ENCODE peak calls at places on chromosomes 7 and 10, in seven cellular contexts. One of them, this sample, is unnamed.

GRCh38 chr7:88331322-88331721 is 24.6 kb upstream of the STEAP4 start:
- DNase-seq in GM12891: no peak
- DNase-seq in K562: no peak
- DNase-seq in SK-N-SH: no peak
- DNase-seq in H1: no peak
- DNase-seq in GM12892: no peak
- DNase-seq in GM12878: no peak
- DNase-seq in this sample: no peak

GRCh38 chr10:11087372-11087771 is 69.7 kb downstream of the CELF2 start:
- DNase-seq in GM12891: no peak
- DNase-seq in K562: no peak
- DNase-seq in SK-N-SH: no peak
- DNase-seq in H1: no peak
- DNase-seq in GM12892: no peak
- DNase-seq in GM12878: no peak
- DNase-seq in this sample: no peak

GRCh38 chr7:16450366-16450765 is 15.2 kb downstream of the SOSTDC1 start:
- DNase-seq in GM12891: no peak
- DNase-seq in K562: no peak
- DNase-seq in SK-N-SH: no peak
- DNase-seq in H1: no peak
- DNase-seq in GM12892: no peak
- DNase-seq in GM12878: no peak
- DNase-seq in this sample: no peak

GRCh38 chr7:77235280-77235679 is 35.7 kb upstream of the FGL2 start:
- DNase-seq in GM12891: no peak
- DNase-seq in K562: no peak
- DNase-seq in SK-N-SH: no peak
- DNase-seq in H1: no peak
- DNase-seq in GM12892: no peak
- DNase-seq in GM12878: no peak
- DNase-seq in this sample: no peak

GRCh38 chr10:61939575-61940301 is 38.2 kb downstream of the ARID5B start:
- DNase-seq in GM12891: no peak
- DNase-seq in K562: no peak
- DNase-seq in SK-N-SH: no peak
- DNase-seq in H1: no peak
- DNase-seq in GM12892: no peak
- DNase-seq in GM12878: no peak
- DNase-seq in this sample: no peak

GRCh38 chr7:25559581-25560367 is 331.5 kb upstream of the NPVF start:
- DNase-seq in GM12891: no peak
- DNase-seq in K562: no peak
- DNase-seq in SK-N-SH: no peak
- DNase-seq in H1: no peak
- DNase-seq in GM12892: no peak
- DNase-seq in GM12878: no peak
- DNase-seq in this sample: no peak

GRCh38 chr10:91024541-91024940 is 103.7 kb upstream of the ANKRD1 start:
- DNase-seq in GM12891: no peak
- DNase-seq in K562: no peak
- DNase-seq in SK-N-SH: no peak
- DNase-seq in H1: no peak
- DNase-seq in GM12892: no peak
- DNase-seq in GM12878: no peak
- DNase-seq in this sample: no peak

GRCh38 chr10:104337527-104337984 is 709 bp downstream of the ITPRIP start:
- DNase-seq in GM12891: no peak
- DNase-seq in K562: peak; percentile 31
- DNase-seq in SK-N-SH: no peak
- DNase-seq in H1: no peak
- DNase-seq in GM12892: no peak
- DNase-seq in GM12878: no peak
- DNase-seq in this sample: no peak

GRCh38 chr10:61978965-61979364 is 77.5 kb downstream of the ARID5B start:
- DNase-seq in GM12891: no peak
- DNase-seq in K562: no peak
- DNase-seq in SK-N-SH: no peak
- DNase-seq in H1: no peak
- DNase-seq in GM12892: no peak
- DNase-seq in GM12878: no peak
- DNase-seq in this sample: no peak

GRCh38 chr7:121337398-121337797 is 8.6 kb downstream of the WNT16 start:
- DNase-seq in GM12891: no peak
- DNase-seq in K562: no peak
- DNase-seq in SK-N-SH: peak; percentile 50
- DNase-seq in H1: no peak
- DNase-seq in GM12892: no peak
- DNase-seq in GM12878: no peak
- DNase-seq in this sample: no peak

GRCh38 chr7:3154881-3155494 is 111.3 kb upstream of the CARD11 start:
- DNase-seq in GM12891: no peak
- DNase-seq in K562: peak; percentile 63
- DNase-seq in SK-N-SH: peak; percentile 73
- DNase-seq in H1: no peak
- DNase-seq in GM12892: no peak
- DNase-seq in GM12878: peak; percentile 15
- DNase-seq in this sample: peak; percentile 43

GRCh38 chr7:35253680-35254495 is at the start of gene TBX20:
- DNase-seq in GM12891: no peak
- DNase-seq in K562: no peak
- DNase-seq in SK-N-SH: peak; percentile 98
- DNase-seq in H1: peak; percentile 79
- DNase-seq in GM12892: no peak
- DNase-seq in GM12878: no peak
- DNase-seq in this sample: no peak

GRCh38 chr10:125878957-125879835 is 1.9 kb downstream of the DHX32 start:
- DNase-seq in GM12891: no peak
- DNase-seq in K562: no peak
- DNase-seq in SK-N-SH: no peak
- DNase-seq in H1: no peak
- DNase-seq in GM12892: no peak
- DNase-seq in GM12878: no peak
- DNase-seq in this sample: peak; percentile 87

GRCh38 chr7:117393781-117394180 is 33.5 kb downstream of the ASZ1 start:
- DNase-seq in GM12891: no peak
- DNase-seq in K562: no peak
- DNase-seq in SK-N-SH: no peak
- DNase-seq in H1: no peak
- DNase-seq in GM12892: no peak
- DNase-seq in GM12878: no peak
- DNase-seq in this sample: no peak

GRCh38 chr10:128080641-128081040 is 45.6 kb downstream of the MKI67 start:
- DNase-seq in GM12891: no peak
- DNase-seq in K562: no peak
- DNase-seq in SK-N-SH: no peak
- DNase-seq in H1: no peak
- DNase-seq in GM12892: no peak
- DNase-seq in GM12878: no peak
- DNase-seq in this sample: no peak

GRCh38 chr7:31948041-31948440 is 122.2 kb downstream of the PDE1C start:
- DNase-seq in GM12891: no peak
- DNase-seq in K562: no peak
- DNase-seq in SK-N-SH: no peak
- DNase-seq in H1: no peak
- DNase-seq in GM12892: no peak
- DNase-seq in GM12878: no peak
- DNase-seq in this sample: peak; percentile 70

GRCh38 chr7:31955021-31955420 is 115.2 kb downstream of the PDE1C start:
- DNase-seq in GM12891: no peak
- DNase-seq in K562: no peak
- DNase-seq in SK-N-SH: no peak
- DNase-seq in H1: no peak
- DNase-seq in GM12892: no peak
- DNase-seq in GM12878: no peak
- DNase-seq in this sample: no peak

GRCh38 chr7:31954500-31954899 is 115.7 kb downstream of the PDE1C start:
- DNase-seq in GM12891: no peak
- DNase-seq in K562: no peak
- DNase-seq in SK-N-SH: no peak
- DNase-seq in H1: no peak
- DNase-seq in GM12892: no peak
- DNase-seq in GM12878: no peak
- DNase-seq in this sample: no peak

GRCh38 chr7:31953432-31953831 is 116.8 kb downstream of the PDE1C start:
- DNase-seq in GM12891: no peak
- DNase-seq in K562: no peak
- DNase-seq in SK-N-SH: no peak
- DNase-seq in H1: no peak
- DNase-seq in GM12892: no peak
- DNase-seq in GM12878: no peak
- DNase-seq in this sample: no peak

DNA sequence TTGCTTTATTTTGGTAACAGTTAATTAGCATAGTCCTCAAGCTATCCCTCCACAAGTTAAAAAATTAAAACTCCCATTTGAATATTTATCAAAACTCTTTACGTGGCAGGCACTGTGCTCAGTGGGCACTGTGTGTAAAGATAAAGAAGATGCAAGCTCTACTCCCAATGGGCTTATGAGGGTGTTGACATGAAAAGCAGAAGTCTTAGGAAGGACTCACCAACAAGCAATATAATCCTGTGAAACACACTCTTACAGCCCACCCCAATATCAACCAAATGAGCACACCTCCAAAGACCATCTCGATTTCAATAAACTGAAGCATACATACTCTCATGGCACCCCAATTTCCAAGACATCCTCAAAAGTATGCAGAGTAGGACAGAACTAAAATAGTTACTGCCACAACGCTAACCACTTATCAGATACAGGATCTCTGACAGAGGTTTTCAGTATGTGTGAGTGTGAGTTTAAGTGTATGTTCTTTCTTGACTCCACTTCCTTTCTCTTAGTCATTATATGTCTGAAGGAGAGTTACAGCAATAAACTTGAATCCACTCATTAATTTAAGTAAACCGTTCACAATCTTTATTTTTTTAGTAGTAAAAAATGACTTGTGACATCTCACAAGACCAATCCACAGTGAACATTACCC is 120.0 kb downstream of the PDE1C start:
- DNase-seq in GM12891: no peak
- DNase-seq in K562: no peak
- DNase-seq in SK-N-SH: no peak
- DNase-seq in H1: no peak
- DNase-seq in GM12892: no peak
- DNase-seq in GM12878: no peak
- DNase-seq in this sample: no peak
- TF ChIP-seq TAF1 in GM12891: no peak
- TF ChIP-seq TAF1 in K562: no peak
- TF ChIP-seq TAF1 in SK-N-SH: no peak
- TF ChIP-seq TAF1 in H1: no peak
- TF ChIP-seq TAF1 in GM12892: no peak
- TF ChIP-seq TAF1 in GM12878: no peak
- TF ChIP-seq TAF1 in this sample: no peak

GRCh38 chr10:129509835-129510234 is 42.8 kb downstream of the MGMT start:
- DNase-seq in GM12891: no peak
- DNase-seq in K562: no peak
- DNase-seq in SK-N-SH: no peak
- DNase-seq in H1: no peak
- DNase-seq in GM12892: no peak
- DNase-seq in GM12878: no peak
- DNase-seq in this sample: no peak

GRCh38 chr10:129505500-129506075 is 38.5 kb downstream of the MGMT start:
- DNase-seq in GM12891: no peak
- DNase-seq in K562: no peak
- DNase-seq in SK-N-SH: no peak
- DNase-seq in H1: no peak
- DNase-seq in GM12892: no peak
- DNase-seq in GM12878: no peak
- DNase-seq in this sample: no peak

GRCh38 chr10:129509155-129509554 is 42.1 kb downstream of the MGMT start:
- DNase-seq in GM12891: no peak
- DNase-seq in K562: no peak
- DNase-seq in SK-N-SH: no peak
- DNase-seq in H1: no peak
- DNase-seq in GM12892: no peak
- DNase-seq in GM12878: no peak
- DNase-seq in this sample: no peak

GRCh38 chr10:129506101-129506797 is 39.2 kb downstream of the MGMT start:
- DNase-seq in GM12891: no peak
- DNase-seq in K562: no peak
- DNase-seq in SK-N-SH: no peak
- DNase-seq in H1: no peak
- DNase-seq in GM12892: no peak
- DNase-seq in GM12878: no peak
- DNase-seq in this sample: no peak

DNA sequence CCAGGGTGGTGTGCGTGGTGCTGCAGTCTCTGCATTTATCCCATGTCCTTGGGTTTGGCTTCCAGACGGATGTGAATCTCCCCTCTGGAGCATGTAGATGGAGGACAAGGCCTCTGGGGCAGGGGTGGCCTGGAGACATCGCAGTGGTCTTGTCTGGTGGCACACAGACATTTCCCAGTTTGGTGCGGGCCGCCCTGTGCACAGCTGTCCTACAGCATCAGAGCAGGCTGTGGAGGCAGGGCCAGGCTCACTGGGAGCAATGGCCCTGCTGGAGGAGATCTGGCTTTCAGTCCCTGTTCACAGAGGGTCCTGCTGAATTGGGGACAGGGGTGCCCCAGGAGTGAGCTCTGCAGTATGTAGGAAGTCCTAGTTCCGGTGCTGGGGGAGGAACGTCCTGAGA is 40.2 kb downstream of the MGMT start:
- DNase-seq in GM12891: no peak
- DNase-seq in K562: no peak
- DNase-seq in SK-N-SH: no peak
- DNase-seq in H1: no peak
- DNase-seq in GM12892: no peak
- DNase-seq in GM12878: no peak
- DNase-seq in this sample: no peak
- TF ChIP-seq TAF1 in GM12891: no peak
- TF ChIP-seq TAF1 in K562: no peak
- TF ChIP-seq TAF1 in SK-N-SH: no peak
- TF ChIP-seq TAF1 in H1: no peak
- TF ChIP-seq TAF1 in GM12892: no peak
- TF ChIP-seq TAF1 in GM12878: no peak
- TF ChIP-seq TAF1 in this sample: no peak

DNA sequence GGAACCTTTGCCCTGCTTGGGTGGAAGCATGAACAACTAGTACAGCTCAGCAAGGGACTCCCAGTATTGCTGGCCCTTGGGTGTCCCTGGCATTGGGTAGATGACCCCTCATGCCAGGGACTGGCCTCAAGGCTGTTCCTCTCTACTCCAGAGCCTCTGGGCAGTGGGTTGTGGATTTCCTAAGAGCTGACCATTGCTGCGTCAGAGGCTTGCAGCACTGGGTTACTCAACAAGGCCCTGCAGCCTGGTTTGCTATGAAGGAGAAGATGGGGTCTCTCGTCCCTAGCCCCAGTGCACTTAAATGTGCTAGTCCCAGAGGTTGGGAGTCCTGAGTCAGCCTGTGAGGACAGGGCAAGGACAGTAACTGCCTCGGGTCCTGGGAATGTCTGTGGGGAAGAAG is 2.5 kb downstream of the VSIR start:
- DNase-seq in GM12891: no peak
- DNase-seq in K562: no peak
- DNase-seq in SK-N-SH: no peak
- DNase-seq in H1: no peak
- DNase-seq in GM12892: no peak
- DNase-seq in GM12878: no peak
- DNase-seq in this sample: no peak
- TF ChIP-seq TAF1 in GM12891: no peak
- TF ChIP-seq TAF1 in K562: no peak
- TF ChIP-seq TAF1 in SK-N-SH: no peak
- TF ChIP-seq TAF1 in H1: no peak
- TF ChIP-seq TAF1 in GM12892: no peak
- TF ChIP-seq TAF1 in GM12878: no peak
- TF ChIP-seq TAF1 in this sample: no peak

GRCh38 chr7:74275401-74275881 is 13.8 kb upstream of the CLIP2 start:
- DNase-seq in GM12891: no peak
- DNase-seq in K562: peak; percentile 49
- DNase-seq in SK-N-SH: peak; percentile 77
- DNase-seq in H1: peak; percentile 78
- DNase-seq in GM12892: no peak
- DNase-seq in GM12878: no peak
- DNase-seq in this sample: no peak
- TF ChIP-seq TAF1 in GM12891: no peak
- TF ChIP-seq TAF1 in K562: no peak
- TF ChIP-seq TAF1 in SK-N-SH: no peak
- TF ChIP-seq TAF1 in H1: no peak
- TF ChIP-seq TAF1 in GM12892: no peak
- TF ChIP-seq TAF1 in GM12878: no peak
- TF ChIP-seq TAF1 in this sample: no peak

This sample was measured in HepG2.